ENCODE peak calls at places on chromosomes 5 and 9, in ten cellular contexts. H is MCF 10A; J is T-helper 1 cell; G is IMR-90; Z is NCI-H510A; E is activated CD8-positive, alpha-beta memory T cell treated with anti-CD3 and anti-CD28 coated beads, Interleukin-2, amount 50 U/mL, for 48 hours; Y is NCI-H446 treated with DMSO at 0.1 percent for 48 hours; D is BJ; K is CD4-positive, alpha-beta memory T cell; B is GM04504. L is an unnamed sample.

GRCh38 chr5:172223901-172224873 is 30.2 kb downstream of the EFCAB9 start:
- DNase-seq in H (no peak), J (no peak), G (no peak), Z (no peak), E (peak; percentile 78), Y (no peak), D (no peak), K (no peak), B (no peak), L (no peak)

GRCh38 chr9:117121331-117121730 is 293.5 kb downstream of the ASTN2 start:
- DNase-seq in H (no peak), J (no peak), G (no peak), Z (no peak), E (no peak), Y (peak; percentile 21), D (no peak), K (no peak), B (no peak), L (no peak)

GRCh38 chr5:127875235-127876021 is 172.2 kb downstream of the CCDC192 start:
- DNase-seq in H (peak; percentile 86), J (no peak), G (peak; percentile 52), Z (peak; percentile 40), E (no peak), Y (no peak), D (no peak), K (peak; percentile 9), B (no peak), L (no peak)

GRCh38 chr5:151924564-151925395 is at the start of gene GLRA1:
- DNase-seq in H (peak; percentile 70), J (peak; percentile 40), G (peak; percentile 31), Z (no peak), E (peak; percentile 79), Y (no peak), D (no peak), K (peak; percentile 59), B (no peak), L (peak; percentile 57)

GRCh38 chr5:165130656-165131055 is 1625.2 kb downstream of the MAT2B start:
- DNase-seq in H (peak; percentile 17), J (no peak), G (peak; percentile 11), Z (no peak), E (no peak), Y (no peak), D (no peak), K (no peak), B (no peak), L (no peak)

GRCh38 chr9:134502261-134503211 is 139.1 kb upstream of the COL5A1 start:
- DNase-seq in H (peak; percentile 94), J (no peak), G (peak; percentile 99), Z (no peak), E (no peak), Y (peak; percentile 21), D (peak; percentile 87), K (no peak), B (peak; percentile 97), L (no peak)

GRCh38 chr5:601771-602465 is 10.2 kb upstream of the CEP72 start:
- DNase-seq in H (no peak), J (no peak), G (no peak), Z (no peak), E (peak; percentile 35), Y (no peak), D (no peak), K (no peak), B (no peak), L (no peak)

GRCh38 chr9:117480729-117481128 is 65.9 kb upstream of the ASTN2 start:
- DNase-seq in H (no peak), J (no peak), G (no peak), Z (no peak), E (no peak), Y (no peak), D (no peak), K (no peak), B (no peak), L (no peak)

GRCh38 chr5:179146277-179146676 is 86.1 kb downstream of the ZNF354C start:
- DNase-seq in H (no peak), J (no peak), G (no peak), Z (no peak), E (peak; percentile 70), Y (no peak), D (no peak), K (peak; percentile 25), B (no peak), L (no peak)

GRCh38 chr9:132214027-132214622 is 52.3 kb downstream of the NTNG2 start:
- DNase-seq in H (peak; percentile 75), J (no peak), G (peak; percentile 96), Z (peak; percentile 63), E (no peak), Y (peak; percentile 88), D (peak; percentile 65), K (no peak), B (peak; percentile 72), L (no peak)

GRCh38 chr5:107652839-107653607 is 17.7 kb downstream of the EFNA5 start:
- DNase-seq in H (no peak), J (no peak), G (no peak), Z (peak; percentile 1), E (no peak), Y (no peak), D (no peak), K (no peak), B (no peak), L (no peak)

GRCh38 chr5:148268556-148268955 is at the start of gene SPINK13:
- DNase-seq in H (peak; percentile 84), J (no peak), G (peak; percentile 64), Z (no peak), E (no peak), Y (peak; percentile 2), D (no peak), K (no peak), B (peak; percentile 24), L (no peak)

GRCh38 chr9:87447547-87448432 is 49.9 kb upstream of the DAPK1 start:
- DNase-seq in H (no peak), J (no peak), G (no peak), Z (no peak), E (no peak), Y (no peak), D (no peak), K (no peak), B (no peak), L (no peak)

GRCh38 chr5:17257705-17258273 is 40.4 kb downstream of the BASP1 start:
- DNase-seq in H (no peak), J (no peak), G (peak; percentile 22), Z (no peak), E (no peak), Y (no peak), D (no peak), K (no peak), B (no peak), L (no peak)

GRCh38 chr5:155772009-155772662 is 554.8 kb upstream of the SGCD start:
- DNase-seq in H (no peak), J (no peak), G (no peak), Z (no peak), E (no peak), Y (no peak), D (no peak), K (no peak), B (no peak), L (no peak)

GRCh38 chr9:113596616-113597320 is 133.2 kb downstream of the RGS3 start:
- DNase-seq in H (no peak), J (no peak), G (no peak), Z (no peak), E (no peak), Y (no peak), D (no peak), K (no peak), B (no peak), L (no peak)

GRCh38 chr9:130328349-130328801 is 62.8 kb downstream of the HMCN2 start:
- DNase-seq in H (no peak), J (no peak), G (peak; percentile 43), Z (no peak), E (no peak), Y (no peak), D (no peak), K (no peak), B (peak; percentile 31), L (no peak)

GRCh38 chr5:17222679-17223078 is 5.2 kb downstream of the BASP1 start:
- DNase-seq in H (no peak), J (no peak), G (no peak), Z (no peak), E (no peak), Y (no peak), D (no peak), K (no peak), B (no peak), L (no peak)

GRCh38 chr9:109411818-109412352 is 86.2 kb downstream of the PTPN3 start:
- DNase-seq in H (peak; percentile 8), J (no peak), G (peak; percentile 50), Z (no peak), E (no peak), Y (no peak), D (peak; percentile 4), K (no peak), B (no peak), L (no peak)

GRCh38 chr9:125241863-125242739 is 958 bp upstream of the HSPA5 start:
- DNase-seq in H (no peak), J (no peak), G (no peak), Z (no peak), E (peak; percentile 76), Y (no peak), D (no peak), K (no peak), B (no peak), L (no peak)